ENCODE peak calls at places on chromosomes 3 and 15, in ten cellular contexts. P is H9; D is A673; Z is tibial artery; O is CD4-positive, alpha-beta T cell; Q is SK-N-SH; N is Karpas-422; C is kidney; G is neural progenitor cell; B is cardiac muscle cell. I is an unnamed sample.

GRCh38 chr15:62549345-62549970 is 384.4 kb upstream of the C2CD4B start:
- DNase-seq in D (peak), Q (peak), P (no peak), C (no peak), B (peak), Z (no peak), N (peak), O (no peak), G (peak), I (no peak)

GRCh38 chr15:90013503-90013937 is 12.4 kb downstream of the ZNF710 start:
- DNase-seq in Z (no peak), P (no peak), D (peak), Q (no peak), C (no peak), G (no peak), B (no peak), O (no peak), N (no peak), I (no peak)

GRCh38 chr3:148079370-148079769 is 618.3 kb upstream of the AGTR1 start:
- DNase-seq in Q (peak), N (no peak), O (no peak), C (no peak), P (no peak), G (peak), D (no peak), B (no peak), Z (no peak), I (no peak)

GRCh38 chr15:27545494-27546255 is 553.4 kb downstream of the OCA2 start:
- DNase-seq in D (no peak), O (no peak), P (no peak), G (no peak), B (no peak), Z (no peak), C (no peak), Q (no peak), N (no peak), I (no peak)

GRCh38 chr15:71385026-71385425 is 269.8 kb downstream of the THSD4 start:
- DNase-seq in O (no peak), G (no peak), Z (no peak), Q (no peak), D (no peak), B (no peak), C (no peak), P (no peak), N (no peak), I (no peak)

GRCh38 chr15:22967084-22967770 is 12.9 kb downstream of the CYFIP1 start:
- DNase-seq in B (no peak), C (no peak), Z (no peak), G (no peak), N (no peak), D (no peak), P (no peak), O (no peak), Q (no peak), I (no peak)

GRCh38 chr3:50246517-50246954 is 10.5 kb downstream of the GNAI2 start:
- DNase-seq in O (peak), Z (no peak), D (peak), Q (peak), P (peak), C (peak), N (peak), B (no peak), G (peak), I (peak)

GRCh38 chr3:184145120-184145524 is 10.0 kb downstream of the EIF2B5 start:
- DNase-seq in D (peak), P (peak), C (peak), N (peak), Q (peak), O (peak), G (peak), B (peak), Z (no peak), I (peak)

GRCh38 chr3:61521229-61521628 is 40.1 kb upstream of the PTPRG start:
- DNase-seq in Z (no peak), B (no peak), C (no peak), P (peak), N (no peak), O (no peak), G (no peak), Q (no peak), D (no peak), I (no peak)

GRCh38 chr3:107644631-107645030 is 121.9 kb downstream of the BBX start:
- DNase-seq in Z (no peak), P (no peak), O (no peak), Q (no peak), C (no peak), N (no peak), G (no peak), B (no peak), D (no peak), I (no peak)

GRCh38 chr3:79314547-79314946 is 453.3 kb downstream of the ROBO1 start:
- DNase-seq in C (no peak), G (no peak), P (no peak), Z (no peak), B (no peak), D (no peak), O (no peak), N (no peak), Q (no peak), I (no peak)

GRCh38 chr3:179037361-179037760 is 34.2 kb downstream of the ZMAT3 start:
- DNase-seq in C (peak), Q (no peak), B (no peak), P (peak), G (no peak), O (peak), D (peak), Z (peak), N (no peak), I (peak)

DNA sequence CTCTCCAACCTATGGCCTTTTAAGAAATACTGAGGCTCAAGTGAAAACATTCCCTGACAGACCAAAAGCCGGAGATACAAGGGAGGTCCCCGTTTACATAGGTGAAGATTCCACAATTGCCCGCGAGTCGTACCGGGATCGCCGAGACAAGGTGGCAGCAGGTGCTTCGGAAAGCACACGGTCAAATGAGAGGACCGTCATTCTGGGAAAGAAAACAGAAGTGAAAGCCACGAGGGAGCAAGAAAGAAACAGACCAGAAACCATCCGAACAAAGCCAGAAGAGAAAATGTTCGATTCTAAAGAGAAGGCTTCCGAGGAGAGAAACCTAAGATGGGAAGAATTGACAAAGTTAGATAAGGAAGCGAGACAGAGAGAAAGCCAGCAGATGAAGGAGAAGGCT is 24.8 kb downstream of the SYNM start:
- DNase-seq in P (no peak), Q (no peak), N (no peak), G (no peak), B (no peak), D (no peak), C (no peak), O (no peak), Z (no peak), I (no peak)
- H3K27ac ChIP-seq in P (no peak), Q (no peak), N (no peak), G (no peak), B (no peak), D (no peak), C (no peak), O (no peak), Z (no peak), I (no peak)

DNA sequence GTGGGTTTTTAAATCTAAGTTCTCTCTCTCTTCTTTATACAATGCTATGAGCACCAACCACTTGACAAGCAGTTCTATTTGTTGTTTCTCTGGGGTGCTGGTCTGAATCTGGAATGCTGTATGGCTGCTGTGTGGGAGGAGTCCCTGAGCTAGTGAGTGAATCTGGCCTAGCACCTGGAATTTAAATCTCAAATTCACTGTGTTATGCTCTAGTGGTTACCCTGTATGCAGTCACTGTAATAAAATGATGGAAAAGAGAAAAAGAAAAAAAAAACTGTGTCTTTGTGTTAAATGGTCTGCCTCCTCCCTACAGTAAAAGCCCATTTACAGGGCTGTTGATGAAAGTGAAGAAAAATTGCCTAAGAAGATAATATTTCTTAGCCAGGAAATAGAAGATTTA is 155.0 kb downstream of the ATP8B4 start:
- DNase-seq in B (no peak), D (no peak), C (no peak), P (no peak), G (no peak), O (no peak), Z (no peak), Q (no peak), N (no peak), I (no peak)
- H3K27ac ChIP-seq in B (no peak), D (no peak), C (no peak), P (no peak), G (no peak), O (no peak), Z (no peak), Q (no peak), N (no peak), I (no peak)

DNA sequence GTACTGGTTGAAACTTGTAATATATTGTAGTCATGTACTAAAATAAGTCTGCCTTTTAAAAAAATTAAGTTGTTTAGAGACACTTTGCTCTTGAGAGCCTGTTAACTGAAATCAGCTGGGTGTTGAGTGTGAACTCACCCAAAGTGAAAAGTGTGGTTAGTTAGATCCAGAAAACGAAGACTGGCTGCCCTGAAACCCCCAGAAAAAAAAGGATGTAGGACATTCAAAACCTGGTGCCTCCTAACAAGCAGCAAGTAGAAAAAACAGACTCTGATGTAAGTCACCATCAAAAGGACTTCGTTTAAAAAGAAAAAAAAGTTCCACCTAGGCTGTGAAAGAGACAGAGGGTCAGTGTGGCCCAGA is 40.8 kb downstream of the UMPS start:
- DNase-seq in O (no peak), Q (no peak), Z (no peak), D (no peak), P (no peak), G (no peak), B (no peak), C (no peak), N (no peak), I (no peak)
- H3K27ac ChIP-seq in O (no peak), Q (peak), Z (peak), D (peak), P (no peak), G (peak), B (peak), C (no peak), N (no peak), I (peak)

GRCh38 chr3:31979006-31979697 is 1.9 kb downstream of the OSBPL10 start:
- DNase-seq in Q (no peak), N (peak), C (no peak), Z (no peak), D (no peak), O (no peak), B (no peak), P (no peak), G (no peak), I (no peak)
- H3K27ac ChIP-seq in Q (no peak), N (peak), C (no peak), Z (no peak), D (no peak), O (no peak), B (no peak), P (no peak), G (no peak), I (no peak)

GRCh38 chr3:138778643-138779042 is 56.1 kb downstream of the PIK3CB start:
- DNase-seq in Q (no peak), B (no peak), O (no peak), Z (no peak), C (no peak), N (no peak), G (no peak), D (no peak), P (no peak), I (no peak)
- H3K27ac ChIP-seq in Q (no peak), B (no peak), O (no peak), Z (no peak), C (no peak), N (no peak), G (no peak), D (no peak), P (no peak), I (no peak)

GRCh38 chr3:146195605-146196004 is 34.6 kb upstream of the PLOD2 start:
- DNase-seq in D (no peak), G (no peak), B (peak), C (no peak), P (no peak), Z (no peak), N (no peak), O (no peak), Q (no peak), I (no peak)
- H3K27ac ChIP-seq in D (no peak), G (no peak), B (peak), C (no peak), P (no peak), Z (peak), N (no peak), O (no peak), Q (no peak), I (no peak)

DNA sequence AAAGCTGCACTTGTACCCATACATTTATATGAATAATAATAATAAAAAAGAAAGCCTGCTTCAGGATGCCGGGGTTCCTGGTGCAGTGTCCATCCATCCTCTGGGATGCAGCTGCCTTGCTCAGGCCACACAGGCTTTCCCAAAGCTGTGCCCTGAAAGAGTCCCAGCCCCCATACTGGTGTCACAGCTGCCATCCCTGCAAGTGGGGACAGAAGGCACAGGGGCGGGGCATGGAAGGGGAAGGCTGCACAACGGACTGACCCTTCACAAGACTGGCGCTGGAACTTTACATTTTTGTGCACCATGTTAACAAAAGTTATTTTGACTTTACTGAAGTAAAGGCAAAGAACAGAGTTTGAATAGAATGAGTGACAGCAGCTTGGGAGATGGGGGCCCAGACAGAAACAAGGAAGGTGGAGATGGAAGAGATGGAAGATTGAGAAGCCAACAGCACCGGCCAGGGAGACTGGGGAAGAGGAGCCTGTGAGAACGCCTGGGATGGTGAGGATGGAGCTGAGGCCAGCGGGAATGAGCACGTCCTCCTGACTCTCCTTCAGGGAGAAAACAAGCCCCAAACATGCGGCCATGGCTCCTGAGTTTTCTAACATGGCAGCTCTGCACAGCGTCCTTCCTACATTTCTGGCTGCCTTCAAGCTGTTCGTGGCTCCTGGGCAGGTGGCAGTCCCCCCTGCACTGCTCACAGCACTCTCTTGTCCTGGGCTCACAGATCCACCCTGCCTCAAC is 73.1 kb downstream of the ABTB1 start:
- DNase-seq in Z (no peak), C (no peak), B (no peak), O (no peak), G (no peak), Q (no peak), P (no peak), N (no peak), D (no peak), I (no peak)
- H3K27ac ChIP-seq in Z (peak), C (no peak), B (no peak), O (no peak), G (no peak), Q (no peak), P (no peak), N (no peak), D (no peak), I (peak)

I was measured in left ventricle myocardium inferior.